ENCODE peak calls at places on chromosomes 13 and 19, in six cellular contexts. T is AG09319, I is Calu3, W is stomach, V is germinal center, A is GM12892. J is an unnamed sample.
A peak's percentile ranks its signal among the peaks of the same experiment; 100 is the strongest.

GRCh38 chr13:49086711-49087110 is 111.0 kb downstream of the FNDC3A start:
- DNase-seq in W (no peak), I (no peak), T (no peak), A (no peak), V (no peak), J (no peak)

GRCh38 chr13:105806335-105806920 is 729.0 kb downstream of the EFNB2 start:
- DNase-seq in I (no peak), V (no peak), T (no peak), W (no peak), A (no peak), J (no peak)

GRCh38 chr19:5913739-5914357 is at the start of gene CAPS:
- DNase-seq in I (peak; percentile 85), T (peak; percentile 45), V (no peak), A (no peak), W (peak; percentile 91), J (no peak)

GRCh38 chr19:21492932-21493906 is 12.2 kb upstream of the ZNF429 start:
- DNase-seq in W (no peak), A (no peak), V (no peak), I (no peak), T (no peak), J (no peak)

GRCh38 chr13:41231786-41232185 is 31.6 kb downstream of the MTRF1 start:
- DNase-seq in V (no peak), A (no peak), I (peak; percentile 54), T (no peak), W (peak; percentile 83), J (no peak)

GRCh38 chr19:39738809-39739208 is 980 bp upstream of the CLC start:
- DNase-seq in W (no peak), V (no peak), T (no peak), I (no peak), A (no peak), J (no peak)

GRCh38 chr19:46715620-46716012 is 1.3 kb downstream of the PRKD2 start:
- DNase-seq in I (no peak), V (no peak), W (no peak), A (no peak), T (no peak), J (no peak)

GRCh38 chr19:2552859-2553258 is 76.9 kb downstream of the GADD45B start:
- DNase-seq in T (no peak), V (peak; percentile 84), W (no peak), I (no peak), A (peak; percentile 64), J (peak; percentile 85)

GRCh38 chr13:40446365-40446764 is 220.1 kb downstream of the FOXO1 start:
- DNase-seq in W (no peak), A (no peak), T (no peak), I (no peak), V (no peak), J (no peak)

GRCh38 chr19:49773663-49774305 is 7.0 kb downstream of the AP2A1 start:
- DNase-seq in I (no peak), T (no peak), V (no peak), W (no peak), A (no peak), J (no peak)

GRCh38 chr13:86020350-86021002 is 221.3 kb upstream of the SLITRK6 start:
- DNase-seq in T (peak; percentile 20), V (no peak), I (no peak), A (no peak), W (no peak), J (no peak)

GRCh38 chr19:4477034-4477801 is 5.1 kb downstream of the HDGFL2 start:
- DNase-seq in W (no peak), V (no peak), I (no peak), A (no peak), T (no peak), J (no peak)

GRCh38 chr13:52371736-52372247 is 34.2 kb downstream of the THSD1 start:
- DNase-seq in V (no peak), I (peak; percentile 24), A (no peak), T (no peak), W (no peak), J (no peak)

GRCh38 chr13:31697290-31697689 is 42.0 kb upstream of the RXFP2 start:
- DNase-seq in A (no peak), I (no peak), T (no peak), V (no peak), W (no peak), J (no peak)

GRCh38 chr19:17610384-17610783 is 54.9 kb downstream of the COLGALT1 start:
- DNase-seq in T (no peak), I (no peak), W (no peak), A (no peak), V (peak; percentile 82), J (peak; percentile 43)